ENCODE peak calls at places on chromosomes 5 and 9, in seven cellular contexts. O, A, E, U, C, Y and Z are unnamed samples.

GRCh38 chr5:150600951-150601773 is 39.3 kb upstream of the SYNPO start:
- DNase-seq in O (no peak), A (no peak), E (no peak), U (peak; percentile 91), C (no peak), Y (no peak), Z (no peak)

GRCh38 chr5:65830856-65831255 is 95.5 kb upstream of the ERBIN start:
- DNase-seq in O (no peak), A (no peak), E (no peak), U (peak; percentile 32), C (no peak), Y (no peak), Z (no peak)

GRCh38 chr5:150301170-150301505 is 1.6 kb downstream of the ARSI start:
- DNase-seq in O (no peak), A (no peak), E (no peak), U (no peak), C (no peak), Y (no peak), Z (no peak)

GRCh38 chr9:125732562-125732961 is 14.6 kb upstream of the PBX3 start:
- DNase-seq in O (no peak), A (no peak), E (no peak), U (no peak), C (no peak), Y (no peak), Z (no peak)

GRCh38 chr9:131282688-131283422 is 6.5 kb upstream of the FAM78A start:
- DNase-seq in O (no peak), A (no peak), E (no peak), U (peak; percentile 84), C (no peak), Y (peak; percentile 41), Z (no peak)

GRCh38 chr5:134545070-134545868 is 19.8 kb downstream of the JADE2 start:
- DNase-seq in O (no peak), A (no peak), E (no peak), U (no peak), C (no peak), Y (no peak), Z (no peak)

GRCh38 chr5:116234681-116235080 is 149.9 kb downstream of the COMMD10 start:
- DNase-seq in O (no peak), A (no peak), E (no peak), U (no peak), C (no peak), Y (no peak), Z (no peak)

GRCh38 chr9:115989816-115990215 is 163.8 kb upstream of the PAPPA start:
- DNase-seq in O (no peak), A (no peak), E (no peak), U (no peak), C (no peak), Y (no peak), Z (no peak)

GRCh38 chr9:33350310-33350709 is 52.1 kb downstream of the AQP7 start:
- DNase-seq in O (no peak), A (no peak), E (no peak), U (no peak), C (no peak), Y (no peak), Z (no peak)

GRCh38 chr9:87375397-87376073 is 122.1 kb upstream of the DAPK1 start:
- DNase-seq in O (no peak), A (no peak), E (no peak), U (no peak), C (peak; percentile 16), Y (no peak), Z (no peak)

GRCh38 chr5:84343171-84343570 is 41.5 kb downstream of the EDIL3 start:
- DNase-seq in O (no peak), A (no peak), E (no peak), U (no peak), C (no peak), Y (no peak), Z (no peak)

GRCh38 chr9:133253268-133253667 is 21.7 kb downstream of the ABO start:
- DNase-seq in O (no peak), A (no peak), E (no peak), U (no peak), C (no peak), Y (no peak), Z (no peak)

GRCh38 chr5:40224421-40224820 is 455.3 kb upstream of the PTGER4 start:
- DNase-seq in O (no peak), A (no peak), E (no peak), U (no peak), C (no peak), Y (no peak), Z (no peak)

GRCh38 chr5:134620634-134621033 is 12.0 kb downstream of the SAR1B start:
- DNase-seq in O (no peak), A (no peak), E (no peak), U (no peak), C (no peak), Y (no peak), Z (no peak)

DNA sequence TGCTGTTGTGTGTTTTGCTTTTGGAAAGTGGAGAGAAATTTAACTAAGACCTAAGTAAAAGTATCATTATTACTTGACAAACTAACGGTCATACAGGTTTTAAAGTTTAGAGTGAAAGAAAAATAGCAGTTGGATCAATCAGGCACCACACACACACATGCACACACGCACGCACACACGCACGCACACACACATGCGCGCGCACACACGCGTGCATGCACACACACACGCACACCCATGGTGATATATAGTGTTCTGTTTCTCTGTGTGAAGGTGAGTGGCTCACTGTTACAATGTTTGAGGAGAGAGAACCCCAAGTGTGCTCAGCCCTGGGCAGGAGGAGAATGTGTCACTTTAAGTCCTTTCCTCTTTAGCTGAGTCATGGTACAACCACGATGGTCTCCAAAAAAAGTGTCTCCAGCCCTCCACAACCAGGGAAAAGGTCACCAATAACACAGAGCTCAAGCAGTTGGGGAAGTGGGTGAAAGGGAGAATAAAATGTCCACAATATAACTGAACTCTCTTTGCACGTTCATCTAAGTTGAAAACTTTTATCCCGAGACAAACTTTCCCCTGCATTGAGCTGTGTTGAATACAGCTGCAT is 3.2 kb downstream of the ZNF366 start:
- DNase-seq in O (no peak), A (no peak), E (no peak), U (no peak), C (no peak), Y (peak; percentile 73), Z (no peak)
- TF ChIP-seq TAF1 in O (no peak), A (no peak), E (no peak), U (no peak), C (no peak), Y (no peak), Z (no peak)

GRCh38 chr9:122200960-122201635 is 27.7 kb downstream of the LHX6 start:
- DNase-seq in O (no peak), A (no peak), E (no peak), U (no peak), C (no peak), Y (no peak), Z (no peak)
- TF ChIP-seq TAF1 in O (no peak), A (no peak), E (no peak), U (no peak), C (no peak), Y (no peak), Z (no peak)

DNA sequence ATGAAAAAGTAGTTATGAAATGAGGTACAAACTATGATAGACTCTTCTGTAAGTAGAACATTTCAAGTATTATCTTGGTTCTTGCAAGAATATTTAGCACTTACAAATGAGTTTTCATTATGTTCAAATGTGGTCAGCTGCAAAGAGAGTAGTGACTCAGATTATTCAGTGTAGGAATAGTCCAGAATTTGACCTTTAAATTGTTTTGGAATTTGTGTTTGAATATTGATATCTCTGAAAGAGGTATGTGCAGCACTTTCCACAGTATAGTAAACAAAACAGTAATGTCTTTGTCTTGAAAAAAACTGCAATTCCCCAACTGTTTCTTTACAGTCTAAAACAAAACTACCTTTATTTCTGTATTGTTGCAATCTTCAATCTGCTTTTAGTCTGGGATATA is 56.1 kb downstream of the WDR70 start:
- DNase-seq in O (no peak), A (no peak), E (no peak), U (no peak), C (peak; percentile 55), Y (no peak), Z (no peak)
- TF ChIP-seq TAF1 in O (no peak), A (no peak), E (no peak), U (no peak), C (no peak), Y (no peak), Z (no peak)

GRCh38 chr5:159712672-159713071 is 203.6 kb upstream of the ADRA1B start:
- DNase-seq in O (no peak), A (no peak), E (no peak), U (no peak), C (no peak), Y (no peak), Z (no peak)
- TF ChIP-seq TAF1 in O (no peak), A (no peak), E (no peak), U (no peak), C (no peak), Y (no peak), Z (no peak)